ENCODE peak calls at places on chromosomes 7 and 10, in six cellular contexts. K is M059J, C is H54, T is PC-9, R is IMR-90, S is RCC 7860. H is an unnamed sample.

GRCh38 chr7:772005-772294 is 44.9 kb upstream of the PRKAR1B start:
- DNase-seq in S (no peak), C (no peak), T (no peak), K (no peak), R (no peak), H (no peak)

GRCh38 chr10:33460461-33461294 is 126.2 kb upstream of the NRP1 start:
- DNase-seq in R (peak; percentile 72), K (peak; percentile 78), S (no peak), T (no peak), C (no peak), H (no peak)

GRCh38 chr7:138025215-138026186 is 23.6 kb upstream of the CREB3L2 start:
- DNase-seq in T (peak; percentile 73), C (no peak), R (no peak), K (no peak), S (no peak), H (no peak)

GRCh38 chr7:5692845-5693278 is 88.6 kb downstream of the RNF216 start:
- DNase-seq in S (peak; percentile 78), R (peak; percentile 82), C (peak; percentile 56), K (peak; percentile 74), T (peak; percentile 82), H (peak; percentile 56)

GRCh38 chr7:25125137-25125946 is at the start of gene CYCS:
- DNase-seq in S (peak; percentile 100), C (peak; percentile 98), K (peak; percentile 100), R (peak; percentile 100), T (peak; percentile 100), H (peak; percentile 89)

GRCh38 chr10:97333601-97334369 is 744 bp downstream of the FRAT2 start:
- DNase-seq in C (no peak), R (peak; percentile 45), K (peak; percentile 68), T (no peak), S (peak; percentile 29), H (no peak)

GRCh38 chr7:117857718-117858117 is 15.5 kb downstream of the CTTNBP2 start:
- DNase-seq in K (no peak), T (no peak), S (no peak), C (no peak), R (no peak), H (no peak)

GRCh38 chr7:3910041-3910440 is 609.0 kb downstream of the SDK1 start:
- DNase-seq in C (no peak), T (no peak), S (no peak), K (no peak), R (no peak), H (no peak)

GRCh38 chr7:117312593-117312992 is 10.3 kb downstream of the WNT2 start:
- DNase-seq in K (no peak), R (peak; percentile 13), C (no peak), S (no peak), T (no peak), H (no peak)

GRCh38 chr10:289581-289980 is 154.3 kb downstream of the ZMYND11 start:
- DNase-seq in S (no peak), K (no peak), C (no peak), T (no peak), R (no peak), H (no peak)

GRCh38 chr7:47080816-47081215 is 501.1 kb downstream of the TNS3 start:
- DNase-seq in R (peak; percentile 73), K (peak; percentile 87), S (no peak), T (no peak), C (no peak), H (no peak)

GRCh38 chr10:112379635-112380296 is 5.8 kb downstream of the ACSL5 start:
- DNase-seq in R (peak; percentile 67), C (peak; percentile 53), S (peak; percentile 94), K (peak; percentile 95), T (peak; percentile 93), H (no peak)

GRCh38 chr7:155131090-155131489 is 61.0 kb downstream of the HTR5A start:
- DNase-seq in S (no peak), R (no peak), T (no peak), K (no peak), C (no peak), H (no peak)

GRCh38 chr7:67738-68395 is 124.5 kb upstream of the FAM20C start:
- DNase-seq in R (peak; percentile 29), T (no peak), K (no peak), C (no peak), S (no peak), H (no peak)

GRCh38 chr7:80829527-80829926 is 89.3 kb downstream of the SEMA3C start:
- DNase-seq in T (no peak), C (no peak), K (peak; percentile 41), S (no peak), R (no peak), H (no peak)

GRCh38 chr7:134724606-134725005 is 54.8 kb upstream of the CALD1 start:
- DNase-seq in R (peak; percentile 54), K (no peak), C (peak; percentile 10), S (peak; percentile 31), T (no peak), H (no peak)

GRCh38 chr7:95104739-95105138 is 197.3 kb downstream of the PPP1R9A start:
- DNase-seq in R (no peak), K (peak; percentile 48), C (peak; percentile 7), S (peak; percentile 89), T (no peak), H (no peak)

GRCh38 chr7:50851451-50851850 is 68.8 kb upstream of the GRB10 start:
- DNase-seq in R (peak; percentile 54), C (no peak), S (peak; percentile 94), K (no peak), T (no peak), H (no peak)

GRCh38 chr10:104321226-104321625 is 17.0 kb downstream of the ITPRIP start:
- DNase-seq in K (no peak), T (no peak), C (no peak), S (no peak), R (no peak), H (no peak)

GRCh38 chr10:123743441-123744225 is 77.5 kb downstream of the GPR26 start:
- DNase-seq in C (no peak), S (no peak), T (peak; percentile 35), K (peak; percentile 60), R (no peak), H (no peak)

GRCh38 chr10:104735036-104735435 is 93.9 kb downstream of the SORCS3 start:
- DNase-seq in T (no peak), C (no peak), R (no peak), K (no peak), S (no peak), H (no peak)

GRCh38 chr10:110546077-110546476 is 21.4 kb upstream of the SMC3 start:
- DNase-seq in T (no peak), C (no peak), R (no peak), K (peak; percentile 67), S (no peak), H (no peak)